ENCODE peak calls at places on chromosomes 7 and 10, in ten cellular contexts. E is CD8-positive, alpha-beta T cell; K is left ventricle myocardium inferior; N is H9; X is transverse colon; T is cardiac muscle cell; S is activated B cell treated with CpG ODN at 0.5 μM for 24 hours; C is fibroblast of mammary gland; U is pancreas; P is GM10248. G is an unnamed sample.

GRCh38 chr10:87931836-87932230 is 68.4 kb downstream of the PTEN start:
- DNase-seq in P (no peak), N (no peak), U (no peak), S (no peak), E (no peak), T (no peak), X (no peak), K (no peak), C (peak; percentile 62), G (no peak)

GRCh38 chr7:91128574-91129348 is 135.5 kb upstream of the FZD1 start:
- DNase-seq in P (no peak), U (no peak), K (no peak), N (no peak), X (no peak), E (no peak), C (peak; percentile 4), S (no peak), T (peak; percentile 25), G (no peak)

GRCh38 chr7:3688061-3688460 is 387.0 kb downstream of the SDK1 start:
- DNase-seq in P (no peak), X (no peak), K (no peak), E (no peak), N (no peak), C (no peak), U (no peak), S (no peak), T (no peak), G (no peak)

GRCh38 chr10:260819-261429 is 125.7 kb downstream of the ZMYND11 start:
- DNase-seq in U (no peak), X (no peak), E (no peak), K (no peak), T (no peak), C (no peak), P (peak; percentile 25), S (no peak), N (no peak), G (no peak)

GRCh38 chr7:132991615-132992587 is 90.0 kb downstream of the CHCHD3 start:
- DNase-seq in X (no peak), T (peak; percentile 4), U (no peak), N (no peak), P (no peak), S (no peak), E (no peak), C (no peak), K (no peak), G (peak; percentile 41)

GRCh38 chr7:108486291-108486966 is 30.2 kb upstream of the NRCAM start:
- DNase-seq in T (peak; percentile 50), C (peak; percentile 10), U (no peak), S (no peak), P (no peak), K (no peak), X (no peak), N (no peak), E (no peak), G (peak; percentile 47)

GRCh38 chr7:101018271-101019167 is 1.4 kb upstream of the MUC17 start:
- DNase-seq in P (peak; percentile 66), T (no peak), K (no peak), C (no peak), E (no peak), N (peak; percentile 75), S (peak; percentile 22), X (no peak), U (no peak), G (no peak)

GRCh38 chr7:72405389-72405788 is 6.7 kb downstream of the CALN1 start:
- DNase-seq in E (no peak), K (no peak), U (no peak), C (peak; percentile 48), P (no peak), N (no peak), X (no peak), T (no peak), S (no peak), G (no peak)

GRCh38 chr7:155237730-155238129 is 59.9 kb upstream of the INSIG1 start:
- DNase-seq in T (no peak), K (no peak), P (no peak), C (no peak), S (no peak), U (no peak), N (no peak), X (no peak), E (no peak), G (no peak)

GRCh38 chr10:63084690-63085377 is 48.3 kb upstream of the NRBF2 start:
- DNase-seq in T (no peak), P (no peak), S (no peak), N (no peak), U (no peak), X (no peak), C (no peak), K (no peak), E (no peak), G (no peak)

GRCh38 chr7:26404189-26404996 is 112.7 kb downstream of the SNX10 start:
- DNase-seq in N (no peak), P (no peak), C (no peak), X (no peak), U (no peak), K (no peak), S (no peak), T (no peak), E (no peak), G (no peak)

GRCh38 chr7:95470452-95470851 is 15.3 kb upstream of the ASB4 start:
- DNase-seq in N (no peak), E (no peak), P (peak; percentile 45), S (no peak), C (peak; percentile 68), X (peak; percentile 10), K (no peak), T (peak; percentile 83), U (peak; percentile 7), G (peak; percentile 42)

GRCh38 chr10:13787015-13787421 is 200.3 kb downstream of the PRPF18 start:
- DNase-seq in S (peak; percentile 50), C (no peak), N (peak; percentile 38), K (no peak), P (peak; percentile 76), T (peak; percentile 85), E (peak; percentile 55), U (no peak), X (peak; percentile 17), G (no peak)

GRCh38 chr10:1715821-1716220 is 21.5 kb downstream of the ADARB2 start:
- DNase-seq in X (peak; percentile 11), N (peak; percentile 74), P (peak; percentile 48), T (no peak), K (no peak), C (no peak), U (no peak), E (no peak), S (no peak), G (no peak)

GRCh38 chr7:102232686-102233286 is 53.9 kb upstream of the SH2B2 start:
- DNase-seq in S (no peak), P (no peak), C (no peak), K (no peak), U (peak; percentile 83), E (no peak), T (no peak), N (no peak), X (no peak), G (no peak)
- TF ChIP-seq CTCF in S (no peak), P (no peak), C (no peak), K (no peak), U (no peak), E (no peak), T (no peak), N (no peak), X (no peak), G (no peak)

GRCh38 chr10:128116851-128117615 is 9.2 kb downstream of the MKI67 start:
- DNase-seq in E (no peak), S (no peak), K (no peak), P (no peak), X (no peak), N (no peak), C (peak; percentile 63), T (no peak), U (no peak), G (no peak)
- TF ChIP-seq CTCF in E (no peak), S (no peak), K (no peak), P (peak; percentile 24), X (no peak), N (peak; percentile 87), C (peak; percentile 15), T (peak; percentile 31), U (no peak), G (no peak)

DNA sequence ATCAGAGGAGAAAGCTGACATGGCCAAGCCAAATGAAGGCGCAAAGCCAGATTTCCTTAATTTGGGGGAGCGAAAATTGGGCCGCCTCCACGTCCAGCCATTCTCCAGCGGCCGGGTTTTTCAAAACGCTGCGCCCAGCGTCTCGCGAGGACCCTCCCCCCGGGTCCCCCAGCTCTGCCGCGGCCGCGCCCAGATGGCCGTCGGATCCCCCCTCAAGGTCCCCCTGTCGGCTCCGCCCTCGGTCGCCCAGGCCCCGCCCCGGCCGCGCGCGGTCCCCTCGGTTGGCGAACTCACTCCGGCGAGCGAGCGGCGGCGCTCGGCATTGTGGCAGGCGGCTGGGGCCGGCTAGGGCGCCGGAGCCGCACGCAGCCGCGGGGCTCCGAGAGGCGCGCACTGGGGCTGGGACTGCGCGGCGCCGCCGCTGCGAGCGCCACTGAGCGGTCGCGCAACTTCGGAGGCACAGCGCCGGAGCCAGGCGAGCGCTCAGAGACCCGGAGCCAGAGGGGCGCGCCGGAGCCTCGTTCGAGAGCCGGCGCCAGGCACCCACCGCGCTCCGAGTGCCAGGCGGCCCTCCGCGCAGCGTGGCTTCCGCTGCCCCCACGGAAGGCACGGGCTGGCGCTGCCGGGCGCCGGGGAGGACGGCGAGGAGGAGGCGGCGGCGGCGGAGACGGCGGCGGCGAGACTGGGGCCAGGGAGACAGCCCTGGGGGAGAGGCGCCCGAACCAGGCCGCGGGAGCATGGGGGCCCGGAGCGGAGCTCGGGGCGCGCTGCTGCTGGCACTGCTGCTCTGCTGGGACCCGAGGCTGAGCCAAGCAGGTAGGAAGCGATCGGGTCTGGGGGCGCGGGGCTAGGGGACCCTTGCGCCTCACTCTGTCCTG is at the start of gene UNC5B:
- DNase-seq in K (peak; percentile 93), N (peak; percentile 87), P (peak; percentile 34), T (peak; percentile 95), U (peak; percentile 89), S (peak; percentile 51), C (peak; percentile 77), X (peak; percentile 89), E (peak; percentile 16), G (peak; percentile 98)
- TF ChIP-seq CTCF in K (peak; percentile 65), N (peak; percentile 46), P (no peak), T (peak; percentile 17), U (no peak), S (no peak), C (no peak), X (peak; percentile 43), E (no peak), G (no peak)

DNA sequence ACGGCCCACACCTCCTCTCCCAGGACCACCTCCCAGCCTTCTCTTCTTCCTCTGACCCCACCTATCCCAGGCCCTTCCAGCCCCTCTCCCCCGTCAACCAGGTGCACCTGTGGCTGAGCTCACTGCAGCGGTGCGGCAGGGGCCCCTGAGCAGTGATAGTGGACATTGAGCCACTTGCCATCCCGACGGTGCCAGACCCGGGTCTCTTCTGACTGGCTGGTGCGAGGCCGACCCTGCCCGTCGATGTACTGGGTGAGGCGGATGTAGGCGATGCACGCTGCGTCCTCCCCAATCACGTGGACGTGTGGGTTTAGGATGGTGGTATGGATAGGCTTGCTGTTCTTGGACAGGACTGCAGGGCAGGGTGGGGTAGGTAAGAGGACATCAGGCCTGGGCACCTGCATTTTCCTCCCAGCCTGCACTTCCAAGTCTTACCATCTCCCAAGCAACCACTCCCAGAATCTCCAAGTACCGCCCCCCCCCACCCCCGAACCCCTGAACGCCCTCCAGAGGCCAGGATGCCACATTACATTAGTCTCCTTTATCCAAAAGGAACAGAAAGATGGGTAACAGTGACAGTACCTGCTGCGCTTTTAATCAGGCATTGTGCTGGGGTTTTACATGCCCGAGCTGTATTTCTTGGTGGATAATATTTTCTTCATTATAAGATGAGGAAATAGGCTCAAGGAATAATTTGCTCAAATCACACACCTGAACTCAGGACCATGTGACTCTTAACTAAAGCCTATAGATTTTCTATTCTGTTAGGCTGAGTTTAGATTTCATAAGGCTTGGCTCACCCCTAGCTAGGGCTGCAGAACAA is 3.7 kb upstream of the NDST2 start:
- DNase-seq in U (no peak), X (no peak), T (no peak), N (peak; percentile 59), C (peak; percentile 22), K (no peak), S (no peak), P (no peak), E (no peak), G (no peak)
- TF ChIP-seq CTCF in U (no peak), X (peak; percentile 25), T (no peak), N (peak; percentile 65), C (peak; percentile 19), K (no peak), S (no peak), P (no peak), E (no peak), G (no peak)

G was measured in foreskin fibroblast.